ENCODE peak calls at places on chromosomes 16 and 17, in ten cellular contexts. One of them, this sample, is unnamed.

GRCh38 chr17:72600934-72601333 is 480.1 kb downstream of the SOX9 start:
- DNase-seq in stimulated activated CD8-positive, alpha-beta memory T cell treated with anti-CD3 and anti-CD28 coated beads, Interleukin-4, amount 100 ng/mL, for 1 hour: no peak
- DNase-seq in NCI-H2081: no peak
- DNase-seq in left colon: no peak
- DNase-seq in amniotic epithelial cell: peak
- DNase-seq in non-pigmented ciliary epithelial cell: no peak
- DNase-seq in NCI-H1417: no peak
- DNase-seq in Daoy: peak
- DNase-seq in activated CD4-positive, alpha-beta T cell treated with anti-CD3 and anti-CD28 coated beads, Interleukin-2, amount 50 U/mL, for 1 hour: no peak
- DNase-seq in stromal cell of bone marrow: no peak
- DNase-seq in this sample: no peak

GRCh38 chr16:48734220-48734619 is 124.2 kb upstream of the N4BP1 start:
- DNase-seq in non-pigmented ciliary epithelial cell: no peak
- DNase-seq in amniotic epithelial cell: no peak
- DNase-seq in stimulated activated CD8-positive, alpha-beta memory T cell treated with anti-CD3 and anti-CD28 coated beads, Interleukin-4, amount 100 ng/mL, for 1 hour: no peak
- DNase-seq in activated CD4-positive, alpha-beta T cell treated with anti-CD3 and anti-CD28 coated beads, Interleukin-2, amount 50 U/mL, for 1 hour: no peak
- DNase-seq in NCI-H1417: no peak
- DNase-seq in left colon: no peak
- DNase-seq in Daoy: no peak
- DNase-seq in stromal cell of bone marrow: no peak
- DNase-seq in NCI-H2081: no peak
- DNase-seq in this sample: no peak

GRCh38 chr17:63405741-63406261 is 40.3 kb downstream of the CYB561 start:
- DNase-seq in stromal cell of bone marrow: peak
- DNase-seq in Daoy: peak
- DNase-seq in stimulated activated CD8-positive, alpha-beta memory T cell treated with anti-CD3 and anti-CD28 coated beads, Interleukin-4, amount 100 ng/mL, for 1 hour: no peak
- DNase-seq in amniotic epithelial cell: peak
- DNase-seq in activated CD4-positive, alpha-beta T cell treated with anti-CD3 and anti-CD28 coated beads, Interleukin-2, amount 50 U/mL, for 1 hour: no peak
- DNase-seq in non-pigmented ciliary epithelial cell: peak
- DNase-seq in left colon: no peak
- DNase-seq in NCI-H2081: peak
- DNase-seq in NCI-H1417: peak
- DNase-seq in this sample: peak

GRCh38 chr17:58560511-58560910 is 46.1 kb upstream of the MTMR4 start:
- DNase-seq in Daoy: no peak
- DNase-seq in amniotic epithelial cell: no peak
- DNase-seq in NCI-H1417: no peak
- DNase-seq in NCI-H2081: no peak
- DNase-seq in stimulated activated CD8-positive, alpha-beta memory T cell treated with anti-CD3 and anti-CD28 coated beads, Interleukin-4, amount 100 ng/mL, for 1 hour: no peak
- DNase-seq in left colon: no peak
- DNase-seq in activated CD4-positive, alpha-beta T cell treated with anti-CD3 and anti-CD28 coated beads, Interleukin-2, amount 50 U/mL, for 1 hour: no peak
- DNase-seq in stromal cell of bone marrow: no peak
- DNase-seq in non-pigmented ciliary epithelial cell: no peak
- DNase-seq in this sample: no peak

GRCh38 chr16:2428051-2428786 is 1.0 kb upstream of the CCNF start:
- DNase-seq in stromal cell of bone marrow: no peak
- DNase-seq in amniotic epithelial cell: peak
- DNase-seq in stimulated activated CD8-positive, alpha-beta memory T cell treated with anti-CD3 and anti-CD28 coated beads, Interleukin-4, amount 100 ng/mL, for 1 hour: no peak
- DNase-seq in left colon: peak
- DNase-seq in NCI-H2081: no peak
- DNase-seq in non-pigmented ciliary epithelial cell: no peak
- DNase-seq in Daoy: peak
- DNase-seq in NCI-H1417: peak
- DNase-seq in activated CD4-positive, alpha-beta T cell treated with anti-CD3 and anti-CD28 coated beads, Interleukin-2, amount 50 U/mL, for 1 hour: peak
- DNase-seq in this sample: no peak

GRCh38 chr17:14149751-14150150 is 80.4 kb downstream of the COX10 start:
- DNase-seq in stimulated activated CD8-positive, alpha-beta memory T cell treated with anti-CD3 and anti-CD28 coated beads, Interleukin-4, amount 100 ng/mL, for 1 hour: no peak
- DNase-seq in NCI-H1417: no peak
- DNase-seq in amniotic epithelial cell: peak
- DNase-seq in Daoy: peak
- DNase-seq in NCI-H2081: no peak
- DNase-seq in stromal cell of bone marrow: no peak
- DNase-seq in non-pigmented ciliary epithelial cell: no peak
- DNase-seq in left colon: no peak
- DNase-seq in activated CD4-positive, alpha-beta T cell treated with anti-CD3 and anti-CD28 coated beads, Interleukin-2, amount 50 U/mL, for 1 hour: no peak
- DNase-seq in this sample: no peak

GRCh38 chr17:2613089-2613808 is 19.8 kb downstream of the PAFAH1B1 start:
- DNase-seq in non-pigmented ciliary epithelial cell: no peak
- DNase-seq in stimulated activated CD8-positive, alpha-beta memory T cell treated with anti-CD3 and anti-CD28 coated beads, Interleukin-4, amount 100 ng/mL, for 1 hour: no peak
- DNase-seq in NCI-H1417: no peak
- DNase-seq in Daoy: no peak
- DNase-seq in activated CD4-positive, alpha-beta T cell treated with anti-CD3 and anti-CD28 coated beads, Interleukin-2, amount 50 U/mL, for 1 hour: no peak
- DNase-seq in NCI-H2081: no peak
- DNase-seq in left colon: no peak
- DNase-seq in stromal cell of bone marrow: no peak
- DNase-seq in amniotic epithelial cell: no peak
- DNase-seq in this sample: no peak

GRCh38 chr17:68600123-68600880 is 865 bp downstream of the FAM20A start:
- DNase-seq in amniotic epithelial cell: no peak
- DNase-seq in non-pigmented ciliary epithelial cell: no peak
- DNase-seq in activated CD4-positive, alpha-beta T cell treated with anti-CD3 and anti-CD28 coated beads, Interleukin-2, amount 50 U/mL, for 1 hour: no peak
- DNase-seq in Daoy: peak
- DNase-seq in stromal cell of bone marrow: no peak
- DNase-seq in stimulated activated CD8-positive, alpha-beta memory T cell treated with anti-CD3 and anti-CD28 coated beads, Interleukin-4, amount 100 ng/mL, for 1 hour: no peak
- DNase-seq in NCI-H1417: no peak
- DNase-seq in NCI-H2081: no peak
- DNase-seq in left colon: peak
- DNase-seq in this sample: no peak

GRCh38 chr16:72938426-72939164 is 109.3 kb downstream of the ZFHX3 start:
- DNase-seq in Daoy: peak
- DNase-seq in stromal cell of bone marrow: peak
- DNase-seq in amniotic epithelial cell: peak
- DNase-seq in NCI-H1417: no peak
- DNase-seq in NCI-H2081: no peak
- DNase-seq in left colon: peak
- DNase-seq in stimulated activated CD8-positive, alpha-beta memory T cell treated with anti-CD3 and anti-CD28 coated beads, Interleukin-4, amount 100 ng/mL, for 1 hour: no peak
- DNase-seq in non-pigmented ciliary epithelial cell: peak
- DNase-seq in activated CD4-positive, alpha-beta T cell treated with anti-CD3 and anti-CD28 coated beads, Interleukin-2, amount 50 U/mL, for 1 hour: no peak
- DNase-seq in this sample: peak